ENCODE peak calls at places on chromosomes 7 and 10, in nine cellular contexts. Q is uterus, D is ovary, A is left ventricle myocardium inferior, X is fibroblast of lung, C is DND-41, E is psoas muscle, J is esophagus muscularis mucosa, F is OCI-LY7. O is an unnamed sample.

GRCh38 chr7:23266918-23267317 is 20.3 kb downstream of the GPNMB start:
- DNase-seq in Q (no peak), D (no peak), A (no peak), X (no peak), C (no peak), E (no peak), J (no peak), F (no peak), O (no peak)

GRCh38 chr7:133358728-133359127 is 105.8 kb downstream of the EXOC4 start:
- DNase-seq in Q (no peak), D (no peak), A (no peak), X (peak; percentile 64), C (no peak), E (no peak), J (no peak), F (no peak), O (no peak)

GRCh38 chr7:143345428-143345900 is 17.0 kb downstream of the FAM131B start:
- DNase-seq in Q (no peak), D (peak; percentile 49), A (peak; percentile 29), X (peak; percentile 49), C (no peak), E (peak; percentile 62), J (no peak), F (no peak), O (no peak)

GRCh38 chr7:22238354-22239311 is 118.3 kb downstream of the RAPGEF5 start:
- DNase-seq in Q (no peak), D (no peak), A (no peak), X (peak; percentile 36), C (no peak), E (no peak), J (no peak), F (no peak), O (no peak)

GRCh38 chr10:121734517-121735137 is 136.4 kb upstream of the FGFR2 start:
- DNase-seq in Q (no peak), D (peak; percentile 42), A (no peak), X (peak; percentile 17), C (peak; percentile 22), E (no peak), J (no peak), F (peak; percentile 36), O (no peak)

GRCh38 chr7:92691578-92691977 is 101.4 kb upstream of the FAM133B start:
- DNase-seq in Q (no peak), D (no peak), A (no peak), X (peak; percentile 87), C (peak; percentile 41), E (no peak), J (no peak), F (peak; percentile 75), O (no peak)

GRCh38 chr7:133602291-133602690 is 349.4 kb downstream of the EXOC4 start:
- DNase-seq in Q (no peak), D (no peak), A (no peak), X (peak; percentile 50), C (no peak), E (no peak), J (no peak), F (no peak), O (no peak)

GRCh38 chr7:111005445-111005844 is 85.5 kb upstream of the LRRN3 start:
- DNase-seq in Q (no peak), D (no peak), A (no peak), X (no peak), C (no peak), E (no peak), J (no peak), F (no peak), O (no peak)

GRCh38 chr7:116122972-116123595 is 87.3 kb upstream of the TES start:
- DNase-seq in Q (no peak), D (no peak), A (no peak), X (peak; percentile 76), C (no peak), E (no peak), J (no peak), F (peak; percentile 14), O (no peak)

GRCh38 chr10:32265756-32266155 is 81.2 kb downstream of the EPC1 start:
- DNase-seq in Q (no peak), D (no peak), A (no peak), X (no peak), C (no peak), E (no peak), J (no peak), F (no peak), O (no peak)
- H3K9me3 ChIP-seq in Q (no peaks in the 10 kb centered on the region), D (no peaks in the 10 kb centered on the region), A (no peaks in the 10 kb centered on the region), X (no peaks in the 10 kb centered on the region), C (no peaks in the 10 kb centered on the region), E (no peaks in the 10 kb centered on the region), J (no peaks in the 10 kb centered on the region), F (no peaks in the 10 kb centered on the region), O (no peaks in the 10 kb centered on the region)

GRCh38 chr10:71727429-71728217 is 8.0 kb upstream of the C10orf105 start:
- DNase-seq in Q (peak; percentile 67), D (peak; percentile 82), A (peak; percentile 70), X (peak; percentile 53), C (peak; percentile 78), E (peak; percentile 81), J (no peak), F (peak; percentile 92), O (peak; percentile 61)

GRCh38 chr10:71724539-71724938 is 5.0 kb upstream of the C10orf105 start:
- DNase-seq in Q (no peak), D (no peak), A (no peak), X (no peak), C (no peak), E (no peak), J (no peak), F (no peak), O (no peak)

GRCh38 chr10:71726673-71727428 is 7.3 kb upstream of the C10orf105 start:
- DNase-seq in Q (no peak), D (no peak), A (no peak), X (no peak), C (peak; percentile 79), E (no peak), J (no peak), F (peak; percentile 84), O (no peak)

GRCh38 chr10:71725249-71725648 is 5.7 kb upstream of the C10orf105 start:
- DNase-seq in Q (no peak), D (no peak), A (no peak), X (no peak), C (no peak), E (no peak), J (no peak), F (no peak), O (no peak)

DNA sequence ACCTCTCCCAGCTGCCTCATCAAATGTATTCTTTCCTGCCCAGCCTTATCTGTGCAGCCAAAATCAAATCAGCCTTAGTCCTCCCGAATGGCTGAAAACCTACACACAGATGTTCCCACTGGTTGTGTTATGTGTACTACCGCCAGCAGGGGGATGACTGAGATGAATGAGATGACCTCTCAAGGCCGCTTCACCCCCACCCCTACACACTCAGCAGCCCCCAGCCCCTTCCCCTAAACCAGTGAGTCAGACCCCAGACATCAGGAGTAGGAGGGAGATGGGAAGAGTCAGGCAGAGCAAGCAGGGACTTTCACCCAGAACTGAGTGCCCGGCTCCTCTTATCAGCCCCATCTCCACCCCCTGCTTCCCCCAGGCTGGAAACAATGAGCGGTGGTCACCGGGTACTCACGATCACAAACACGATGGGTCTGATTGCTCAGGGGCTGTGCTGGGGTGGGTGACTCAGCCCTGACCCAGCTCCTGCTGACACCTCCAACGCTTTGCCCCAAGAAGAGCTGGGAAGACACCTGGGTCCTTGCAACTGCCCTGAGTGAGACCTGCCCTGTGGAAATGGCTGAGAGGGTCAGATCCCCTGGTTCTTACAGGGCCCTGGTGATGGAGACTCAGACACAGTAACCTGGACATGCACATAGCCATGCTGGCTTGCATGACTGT is 6.6 kb upstream of the C10orf105 start:
- DNase-seq in Q (no peak), D (no peak), A (no peak), X (peak; percentile 23), C (peak; percentile 41), E (no peak), J (no peak), F (peak; percentile 83), O (no peak)
- H3K4me1 ChIP-seq in Q (peaks cover 21% of the 10 kb centered on the region), D (peaks cover 19% of the 10 kb centered on the region), A (peaks cover 46% of the 10 kb centered on the region), X (peaks cover 7% of the 10 kb centered on the region), C (peaks cover 42% of the 10 kb centered on the region), E (peaks cover 17% of the 10 kb centered on the region), J (peaks cover 44% of the 10 kb centered on the region), F (peaks cover 55% of the 10 kb centered on the region), O (no peaks in the 10 kb centered on the region)

DNA sequence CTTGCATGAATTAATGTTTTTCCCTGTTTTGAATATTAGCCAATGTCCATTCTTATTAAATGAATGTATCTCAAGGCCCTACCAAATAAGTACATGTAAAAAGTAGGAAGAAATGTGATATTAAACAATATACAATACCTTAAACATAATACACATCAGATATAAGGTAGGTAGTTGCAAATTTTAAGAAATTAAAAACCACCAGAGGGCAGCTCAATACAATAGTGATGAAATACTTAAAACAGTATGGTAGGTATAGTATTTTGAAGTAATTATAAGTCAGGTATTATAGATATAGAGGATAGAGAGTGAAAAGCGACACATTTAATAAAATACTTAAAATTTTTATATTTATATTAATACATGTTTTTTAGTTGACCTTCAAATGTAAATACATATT is 43.6 kb upstream of the CDK14 start:
- DNase-seq in Q (no peak), D (no peak), A (no peak), X (peak; percentile 54), C (no peak), E (no peak), J (no peak), F (peak; percentile 14), O (no peak)
- TF ChIP-seq CTCF in Q (no peak), D (peak; percentile 6), A (peak; percentile 58), X (no peak), C (no peak), E (peak; percentile 53), J (peak; percentile 33), F (peak; percentile 64), O (peak; percentile 37)

GRCh38 chr7:158391141-158391540 is 196.5 kb downstream of the PTPRN2 start:
- DNase-seq in Q (no peak), D (no peak), A (no peak), X (no peak), C (no peak), E (no peak), J (no peak), F (no peak), O (no peak)

GRCh38 chr7:158391541-158391940 is 196.1 kb downstream of the PTPRN2 start:
- DNase-seq in Q (no peak), D (no peak), A (no peak), X (no peak), C (no peak), E (no peak), J (no peak), F (no peak), O (no peak)

GRCh38 chr7:158393926-158394625 is 193.5 kb downstream of the PTPRN2 start:
- DNase-seq in Q (no peak), D (no peak), A (no peak), X (no peak), C (no peak), E (no peak), J (no peak), F (no peak), O (no peak)

GRCh38 chr7:158390460-158390859 is 197.2 kb downstream of the PTPRN2 start:
- DNase-seq in Q (no peak), D (no peak), A (no peak), X (no peak), C (no peak), E (no peak), J (no peak), F (no peak), O (no peak)

DNA sequence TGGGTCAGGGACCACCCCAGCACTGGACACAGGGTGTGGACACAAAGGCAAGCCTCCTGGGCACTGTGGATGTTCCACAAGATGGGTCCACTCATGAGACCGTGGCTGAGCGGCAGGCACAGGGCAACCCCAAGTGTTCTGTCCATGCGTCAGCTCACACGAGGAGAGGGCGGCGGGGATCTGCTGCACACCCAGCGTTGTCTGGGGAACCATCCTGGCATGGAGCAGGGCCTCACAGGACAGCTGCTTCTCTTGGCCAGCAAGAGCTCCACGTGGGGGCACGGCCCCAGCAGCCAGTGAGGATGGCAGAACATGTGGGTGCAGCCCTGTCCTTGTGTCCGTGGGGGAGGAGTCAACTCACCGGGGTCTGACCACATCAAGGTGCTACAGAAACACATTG is 195.4 kb downstream of the PTPRN2 start:
- DNase-seq in Q (no peak), D (no peak), A (no peak), X (no peak), C (no peak), E (no peak), J (no peak), F (no peak), O (no peak)
- H3K9me3 ChIP-seq in Q (no peaks in the 10 kb centered on the region), D (no peaks in the 10 kb centered on the region), A (no peaks in the 10 kb centered on the region), X (no peaks in the 10 kb centered on the region), C (no peaks in the 10 kb centered on the region), E (no peaks in the 10 kb centered on the region), J (no peaks in the 10 kb centered on the region), F (no peaks in the 10 kb centered on the region), O (no peaks in the 10 kb centered on the region)

O was measured in tibial artery.